ENCODE peak calls at places on chromosome 3, in ten cellular contexts. T, H, I, R, Z, S, Y, L, K and A are unnamed samples.
A peak's percentile ranks its signal among the peaks of the same experiment; 100 is the strongest.

GRCh38 chr3:25423780-25424179 is 4.3 kb upstream of the RARB start:
- DNase-seq in T (no peak), H (no peak), I (no peak), R (no peak), Z (no peak), S (peak; percentile 74), Y (no peak), L (no peak), K (no peak), A (no peak)

GRCh38 chr3:110526732-110527727 is 544.6 kb upstream of the NECTIN3 start:
- DNase-seq in T (no peak), H (no peak), I (no peak), R (peak; percentile 10), Z (no peak), S (peak; percentile 90), Y (no peak), L (no peak), K (no peak), A (peak; percentile 85)

GRCh38 chr3:54891540-54891897 is 36.3 kb downstream of the LRTM1 start:
- DNase-seq in T (peak; percentile 64), H (peak; percentile 21), I (peak; percentile 39), R (peak; percentile 26), Z (no peak), S (peak; percentile 99), Y (peak; percentile 14), L (peak; percentile 24), K (no peak), A (peak; percentile 82)

GRCh38 chr3:129603561-129603942 is 2.9 kb downstream of the PLXND1 start:
- DNase-seq in T (no peak), H (no peak), I (no peak), R (no peak), Z (no peak), S (no peak), Y (no peak), L (no peak), K (no peak), A (no peak)

GRCh38 chr3:183287301-183287971 is 34.4 kb downstream of the B3GNT5 start:
- DNase-seq in T (no peak), H (no peak), I (no peak), R (no peak), Z (no peak), S (peak; percentile 95), Y (no peak), L (no peak), K (no peak), A (no peak)

GRCh38 chr3:127069814-127070440 is 87.0 kb downstream of the PLXNA1 start:
- DNase-seq in T (no peak), H (no peak), I (no peak), R (no peak), Z (no peak), S (no peak), Y (no peak), L (no peak), K (no peak), A (no peak)

GRCh38 chr3:117887031-117887430 is 1147.6 kb downstream of the IGSF11 start:
- DNase-seq in T (no peak), H (no peak), I (no peak), R (no peak), Z (no peak), S (no peak), Y (no peak), L (no peak), K (no peak), A (no peak)

GRCh38 chr3:81496407-81497104 is 264.9 kb downstream of the GBE1 start:
- DNase-seq in T (no peak), H (no peak), I (no peak), R (no peak), Z (no peak), S (no peak), Y (no peak), L (no peak), K (no peak), A (no peak)

GRCh38 chr3:131756405-131756804 is 253.6 kb upstream of the MRPL3 start:
- DNase-seq in T (no peak), H (no peak), I (no peak), R (no peak), Z (no peak), S (no peak), Y (no peak), L (no peak), K (peak; percentile 8), A (no peak)

GRCh38 chr3:159776779-159777178 is 211.9 kb upstream of the IL12A start:
- DNase-seq in T (no peak), H (no peak), I (no peak), R (no peak), Z (no peak), S (no peak), Y (no peak), L (no peak), K (no peak), A (no peak)

GRCh38 chr3:106255870-106256248 is 387.0 kb upstream of the CBLB start:
- DNase-seq in T (no peak), H (peak; percentile 88), I (no peak), R (no peak), Z (no peak), S (no peak), Y (no peak), L (no peak), K (no peak), A (no peak)

GRCh38 chr3:123807820-123808219 is 76.3 kb downstream of the MYLK start:
- DNase-seq in T (no peak), H (no peak), I (peak; percentile 50), R (no peak), Z (no peak), S (peak; percentile 95), Y (no peak), L (peak; percentile 56), K (no peak), A (no peak)

GRCh38 chr3:61894988-61895935 is 333.9 kb downstream of the PTPRG start:
- DNase-seq in T (no peak), H (peak; percentile 70), I (peak; percentile 64), R (no peak), Z (no peak), S (peak; percentile 98), Y (no peak), L (peak; percentile 30), K (peak; percentile 31), A (no peak)

GRCh38 chr3:48125026-48125704 is 63.1 kb downstream of the CDC25A start:
- DNase-seq in T (no peak), H (no peak), I (no peak), R (no peak), Z (no peak), S (peak; percentile 49), Y (no peak), L (no peak), K (no peak), A (peak; percentile 28)

GRCh38 chr3:12999147-13000140 is 73.8 kb downstream of the IQSEC1 start:
- DNase-seq in T (peak; percentile 86), H (peak; percentile 87), I (no peak), R (no peak), Z (no peak), S (no peak), Y (no peak), L (peak; percentile 84), K (no peak), A (no peak)

GRCh38 chr3:159787794-159788205 is 200.8 kb upstream of the IL12A start:
- DNase-seq in T (no peak), H (no peak), I (no peak), R (no peak), Z (no peak), S (peak; percentile 60), Y (no peak), L (no peak), K (no peak), A (no peak)

GRCh38 chr3:128584412-128585020 is 66.1 kb downstream of the RPN1 start:
- DNase-seq in T (peak; percentile 75), H (no peak), I (peak; percentile 94), R (peak; percentile 90), Z (peak; percentile 76), S (peak; percentile 85), Y (peak; percentile 22), L (peak; percentile 85), K (peak; percentile 76), A (peak; percentile 23)

GRCh38 chr3:27686642-27687041 is 35.5 kb downstream of the EOMES start:
- DNase-seq in T (no peak), H (no peak), I (no peak), R (no peak), Z (no peak), S (peak; percentile 38), Y (no peak), L (no peak), K (no peak), A (peak; percentile 69)

DNA sequence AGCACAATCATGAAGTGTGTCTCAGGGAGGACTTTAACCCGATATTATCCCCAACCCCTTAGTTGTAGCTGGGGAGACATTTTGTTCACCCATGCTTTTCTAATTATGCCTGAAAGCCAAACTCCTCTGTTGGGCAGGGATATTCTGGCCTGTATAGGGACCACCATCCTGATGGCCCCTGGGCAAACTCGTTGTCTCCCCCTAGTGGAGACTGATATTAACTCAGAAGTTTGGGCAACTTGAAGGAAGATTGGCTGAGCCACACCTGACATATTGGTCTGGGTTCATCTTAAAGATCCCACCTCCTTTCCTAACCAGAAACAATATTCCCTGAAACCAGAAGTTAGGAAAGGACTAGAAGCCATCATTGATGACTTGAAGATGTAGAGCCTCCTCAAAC is 42.3 kb downstream of the TM4SF18 start:
- DNase-seq in T (no peak), H (no peak), I (peak; percentile 16), R (peak; percentile 12), Z (no peak), S (peak; percentile 40), Y (no peak), L (no peak), K (no peak), A (no peak)
- TF ChIP-seq CTCF in T (no peak), H (no peak), I (peak; percentile 59), R (peak; percentile 55), Z (peak; percentile 67), S (peak; percentile 54), Y (peak; percentile 53), L (peak; percentile 48), K (peak; percentile 35), A (peak; percentile 8)

DNA sequence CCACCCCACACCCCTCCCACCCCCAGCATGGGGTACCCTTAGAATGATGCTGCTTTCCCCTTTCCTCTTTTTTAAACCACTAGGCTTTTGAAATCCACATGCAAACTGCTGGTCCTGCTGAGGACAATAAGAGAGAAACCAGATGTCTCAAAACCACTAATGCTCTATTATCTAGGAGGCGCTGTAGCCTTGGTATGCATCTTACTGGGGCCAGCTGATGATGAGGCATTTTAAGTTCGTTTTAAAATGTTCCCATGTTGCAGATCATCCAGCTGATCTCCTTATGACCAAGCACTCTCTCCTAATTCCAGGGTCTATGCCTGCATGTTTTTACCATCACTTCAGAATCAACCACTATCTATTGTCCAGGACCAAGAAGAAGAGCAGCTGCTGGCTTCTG is 1.3 kb downstream of the NME9 start:
- DNase-seq in T (no peak), H (no peak), I (peak; percentile 27), R (peak; percentile 33), Z (no peak), S (no peak), Y (no peak), L (no peak), K (no peak), A (no peak)
- TF ChIP-seq CTCF in T (peak; percentile 9), H (no peak), I (peak; percentile 35), R (peak; percentile 27), Z (no peak), S (no peak), Y (no peak), L (peak; percentile 5), K (peak; percentile 56), A (peak; percentile 21)

GRCh38 chr3:170056710-170057454 is 19.1 kb downstream of the GPR160 start:
- DNase-seq in T (no peak), H (no peak), I (no peak), R (no peak), Z (no peak), S (no peak), Y (no peak), L (no peak), K (no peak), A (no peak)
- TF ChIP-seq CTCF in T (no peak), H (no peak), I (no peak), R (no peak), Z (no peak), S (no peak), Y (no peak), L (no peak), K (no peak), A (no peak)

GRCh38 chr3:57397175-57398026 is 104.9 kb upstream of the ASB14 start:
- DNase-seq in T (peak; percentile 9), H (peak; percentile 27), I (peak; percentile 19), R (peak; percentile 59), Z (peak; percentile 60), S (peak; percentile 74), Y (peak; percentile 18), L (peak; percentile 34), K (peak; percentile 60), A (no peak)
- TF ChIP-seq CTCF in T (peak; percentile 79), H (peak; percentile 95), I (peak; percentile 63), R (peak; percentile 70), Z (peak; percentile 69), S (peak; percentile 90), Y (peak; percentile 77), L (peak; percentile 79), K (peak; percentile 83), A (peak; percentile 81)